ENCODE peak calls at places on chromosomes 5 and 9, in nine cellular contexts. O, T, B, D, M, X, W, P and I are unnamed samples.

GRCh38 chr9:129262261-129262660 is 84.2 kb upstream of the IER5L start:
- DNase-seq in O (no peak), T (no peak), B (peak; percentile 16), D (no peak), M (no peak), X (no peak), W (no peak), P (no peak), I (no peak)

GRCh38 chr5:19902316-19902934 is 85.6 kb downstream of the CDH18 start:
- DNase-seq in O (no peak), T (no peak), B (no peak), D (no peak), M (no peak), X (no peak), W (no peak), P (no peak), I (no peak)

GRCh38 chr9:17609312-17610005 is 30.6 kb downstream of the SH3GL2 start:
- DNase-seq in O (no peak), T (no peak), B (no peak), D (no peak), M (no peak), X (no peak), W (no peak), P (no peak), I (no peak)

GRCh38 chr5:101346906-101347305 is 443.8 kb upstream of the ST8SIA4 start:
- DNase-seq in O (no peak), T (no peak), B (no peak), D (no peak), M (no peak), X (no peak), W (no peak), P (no peak), I (no peak)

GRCh38 chr5:138468966-138469539 is 3.8 kb downstream of the EGR1 start:
- DNase-seq in O (no peak), T (no peak), B (no peak), D (peak; percentile 84), M (no peak), X (no peak), W (no peak), P (no peak), I (peak; percentile 9)

GRCh38 chr5:5006548-5006947 is 133.6 kb upstream of the ADAMTS16 start:
- DNase-seq in O (no peak), T (no peak), B (no peak), D (no peak), M (no peak), X (no peak), W (no peak), P (no peak), I (no peak)

GRCh38 chr5:116038817-116039216 is 6.5 kb downstream of the ARL14EPL start:
- DNase-seq in O (peak; percentile 34), T (no peak), B (no peak), D (no peak), M (no peak), X (no peak), W (no peak), P (no peak), I (no peak)

GRCh38 chr5:131224387-131225191 is 39.3 kb upstream of the CDC42SE2 start:
- DNase-seq in O (peak; percentile 84), T (no peak), B (peak; percentile 33), D (no peak), M (peak; percentile 13), X (no peak), W (peak; percentile 4), P (peak; percentile 74), I (no peak)

GRCh38 chr5:113278976-113279375 is 155.8 kb downstream of the TSSK1B start:
- DNase-seq in O (no peak), T (no peak), B (no peak), D (no peak), M (no peak), X (peak; percentile 13), W (no peak), P (no peak), I (no peak)

GRCh38 chr5:68225188-68225910 is 9.8 kb downstream of the PIK3R1 start:
- DNase-seq in O (no peak), T (no peak), B (peak; percentile 76), D (peak; percentile 91), M (no peak), X (peak; percentile 65), W (peak; percentile 63), P (peak; percentile 62), I (peak; percentile 39)

GRCh38 chr5:157665467-157666085 is 5.8 kb upstream of the C5orf52 start:
- DNase-seq in O (no peak), T (no peak), B (no peak), D (peak; percentile 78), M (no peak), X (peak; percentile 78), W (no peak), P (no peak), I (peak; percentile 80)

GRCh38 chr9:129624168-129624759 is 1.7 kb upstream of the NTMT1 start:
- DNase-seq in O (no peak), T (no peak), B (no peak), D (peak; percentile 87), M (peak; percentile 63), X (peak; percentile 74), W (no peak), P (no peak), I (peak; percentile 73)

GRCh38 chr5:956941-957729 is 51.5 kb upstream of the NKD2 start:
- DNase-seq in O (no peak), T (no peak), B (no peak), D (peak; percentile 87), M (peak; percentile 32), X (peak; percentile 91), W (no peak), P (no peak), I (peak; percentile 90)

GRCh38 chr5:107542831-107543231 is 127.9 kb downstream of the EFNA5 start:
- DNase-seq in O (no peak), T (no peak), B (peak; percentile 81), D (peak; percentile 81), M (no peak), X (peak; percentile 76), W (peak; percentile 66), P (no peak), I (peak; percentile 7)

GRCh38 chr5:126450388-126450787 is 27.2 kb downstream of the GRAMD2B start:
- DNase-seq in O (peak; percentile 29), T (no peak), B (no peak), D (no peak), M (peak; percentile 42), X (no peak), W (no peak), P (no peak), I (no peak)

GRCh38 chr5:93884254-93884653 is 142.9 kb upstream of the POU5F2 start:
- DNase-seq in O (no peak), T (no peak), B (no peak), D (no peak), M (no peak), X (no peak), W (no peak), P (no peak), I (no peak)

GRCh38 chr5:58407042-58407709 is 52.7 kb downstream of the PLK2 start:
- DNase-seq in O (no peak), T (no peak), B (no peak), D (peak; percentile 69), M (no peak), X (peak; percentile 57), W (no peak), P (no peak), I (peak; percentile 21)

GRCh38 chr5:173997331-173997730 is 8.4 kb downstream of the C5orf47 start:
- DNase-seq in O (no peak), T (no peak), B (no peak), D (no peak), M (no peak), X (no peak), W (no peak), P (no peak), I (no peak)

GRCh38 chr9:130672933-130673615 is 8.7 kb downstream of the PRDM12 start:
- DNase-seq in O (no peak), T (no peak), B (no peak), D (no peak), M (no peak), X (no peak), W (no peak), P (no peak), I (no peak)

GRCh38 chr9:35828716-35829083 is at the start of gene FAM221B:
- DNase-seq in O (no peak), T (no peak), B (peak; percentile 51), D (no peak), M (no peak), X (no peak), W (no peak), P (no peak), I (no peak)

GRCh38 chr9:104080983-104081382 is 13.1 kb upstream of the SMC2 start:
- DNase-seq in O (no peak), T (no peak), B (no peak), D (no peak), M (no peak), X (no peak), W (no peak), P (no peak), I (no peak)

GRCh38 chr5:84016090-84016489 is 295.4 kb upstream of the HAPLN1 start:
- DNase-seq in O (no peak), T (no peak), B (no peak), D (peak; percentile 42), M (no peak), X (no peak), W (no peak), P (no peak), I (no peak)

GRCh38 chr5:73284196-73284795 is 111.3 kb downstream of the TMEM174 start:
- DNase-seq in O (no peak), T (no peak), B (no peak), D (no peak), M (no peak), X (no peak), W (no peak), P (no peak), I (no peak)

GRCh38 chr9:94553029-94553938 is 1.6 kb upstream of the PCAT7 start:
- DNase-seq in O (no peak), T (no peak), B (no peak), D (no peak), M (no peak), X (no peak), W (no peak), P (no peak), I (no peak)